ENCODE peak calls at places on chromosomes 3 and 15, in ten cellular contexts. M is activated CD8-positive, alpha-beta T cell treated with anti-CD3 and anti-CD28 coated beads for 36 hours; V is SK-N-SH; O is neural crest cell; G is upper lobe of right lung; A is AG09309; R is nephron progenitor cell; W is ovary; E is stomach; X is psoas muscle. J is an unnamed sample.
A peak's percentile ranks its signal among the peaks of the same experiment; 100 is the strongest.

GRCh38 chr3:186277268-186277909 is 84.6 kb downstream of the DGKG start:
- DNase-seq in R (no peak), M (no peak), X (no peak), A (no peak), E (no peak), W (no peak), O (peak; percentile 13), V (no peak), G (no peak), J (peak; percentile 49)

GRCh38 chr3:129228891-129229585 is 20.4 kb upstream of the COPG1 start:
- DNase-seq in A (peak; percentile 49), O (no peak), R (no peak), W (no peak), M (no peak), X (no peak), V (peak; percentile 42), G (no peak), E (no peak), J (no peak)

GRCh38 chr3:179837374-179837773 is 184.5 kb downstream of the USP13 start:
- DNase-seq in M (no peak), V (no peak), E (no peak), R (no peak), A (no peak), W (no peak), X (no peak), O (no peak), G (no peak), J (no peak)

GRCh38 chr15:52976050-52976449 is 185.9 kb upstream of the ONECUT1 start:
- DNase-seq in M (no peak), O (no peak), G (no peak), V (no peak), A (no peak), R (no peak), W (no peak), X (no peak), E (no peak), J (no peak)

GRCh38 chr3:83438177-83438576 is 1520.6 kb upstream of the CADM2 start:
- DNase-seq in W (no peak), A (no peak), G (no peak), E (no peak), X (no peak), R (no peak), V (no peak), M (no peak), O (no peak), J (no peak)

GRCh38 chr15:84765675-84766074 is 17.3 kb downstream of the ZNF592 start:
- DNase-seq in O (no peak), G (no peak), W (no peak), R (no peak), E (no peak), M (no peak), A (no peak), X (no peak), V (no peak), J (no peak)

GRCh38 chr3:194906229-194906629 is 220.5 kb downstream of the FAM43A start:
- DNase-seq in X (no peak), R (no peak), V (no peak), W (no peak), G (no peak), A (no peak), E (no peak), M (no peak), O (no peak), J (no peak)

GRCh38 chr3:133400006-133400515 is at the start of gene BFSP2:
- DNase-seq in R (no peak), O (no peak), A (no peak), V (no peak), W (no peak), G (no peak), M (no peak), X (no peak), E (no peak), J (no peak)

GRCh38 chr3:98343647-98344507 is 9.8 kb upstream of the OR5K4 start:
- DNase-seq in E (no peak), M (peak; percentile 51), O (peak; percentile 43), R (peak; percentile 53), V (peak; percentile 22), A (no peak), G (no peak), X (no peak), W (no peak), J (no peak)

GRCh38 chr3:58577269-58577821 is at the start of gene FAM107A:
- DNase-seq in G (no peak), X (no peak), O (no peak), V (no peak), R (no peak), E (peak; percentile 44), W (peak; percentile 54), A (peak; percentile 40), M (no peak), J (peak; percentile 74)
- TF ChIP-seq CTCF in G (peak; percentile 20), X (no peak), O (no peak), V (no peak), R (no peak), E (no peak), W (peak; percentile 19), A (peak; percentile 40), M (no peak), J (peak; percentile 62)

GRCh38 chr3:72811551-72811950 is 36.7 kb downstream of the SHQ1 start:
- DNase-seq in X (no peak), R (no peak), E (no peak), V (no peak), A (no peak), O (no peak), M (no peak), G (no peak), W (no peak), J (no peak)
- TF ChIP-seq CTCF in X (no peak), R (no peak), E (no peak), V (no peak), A (no peak), O (peak; percentile 47), M (no peak), G (no peak), W (no peak), J (no peak)

GRCh38 chr15:65183847-65184159 is 1.3 kb downstream of the CLPX start:
- DNase-seq in E (no peak), M (no peak), R (no peak), O (no peak), G (no peak), V (no peak), W (no peak), A (no peak), X (no peak), J (no peak)
- TF ChIP-seq CTCF in E (no peak), M (no peak), R (no peak), O (peak; percentile 15), G (no peak), V (peak; percentile 29), W (no peak), A (no peak), X (no peak), J (no peak)

GRCh38 chr3:120558784-120559227 is 37.3 kb upstream of the NDUFB4 start:
- DNase-seq in M (peak; percentile 88), V (peak; percentile 78), X (peak; percentile 90), E (peak; percentile 89), A (peak; percentile 46), R (peak; percentile 90), O (peak; percentile 90), W (peak; percentile 95), G (peak; percentile 92), J (peak; percentile 87)

GRCh38 chr3:120561251-120562045 is 34.7 kb upstream of the NDUFB4 start:
- DNase-seq in O (peak; percentile 75), M (peak; percentile 81), V (peak; percentile 65), X (peak; percentile 65), W (peak; percentile 85), G (peak; percentile 74), R (peak; percentile 75), E (peak; percentile 79), A (peak; percentile 38), J (peak; percentile 31)

GRCh38 chr3:120557115-120557514 is 39.0 kb upstream of the NDUFB4 start:
- DNase-seq in E (no peak), W (no peak), O (no peak), G (no peak), A (no peak), M (no peak), V (no peak), X (no peak), R (no peak), J (no peak)

GRCh38 chr3:120560304-120561250 is 35.6 kb upstream of the NDUFB4 start:
- DNase-seq in V (no peak), R (no peak), M (no peak), X (no peak), W (no peak), G (no peak), A (no peak), O (no peak), E (no peak), J (no peak)

DNA sequence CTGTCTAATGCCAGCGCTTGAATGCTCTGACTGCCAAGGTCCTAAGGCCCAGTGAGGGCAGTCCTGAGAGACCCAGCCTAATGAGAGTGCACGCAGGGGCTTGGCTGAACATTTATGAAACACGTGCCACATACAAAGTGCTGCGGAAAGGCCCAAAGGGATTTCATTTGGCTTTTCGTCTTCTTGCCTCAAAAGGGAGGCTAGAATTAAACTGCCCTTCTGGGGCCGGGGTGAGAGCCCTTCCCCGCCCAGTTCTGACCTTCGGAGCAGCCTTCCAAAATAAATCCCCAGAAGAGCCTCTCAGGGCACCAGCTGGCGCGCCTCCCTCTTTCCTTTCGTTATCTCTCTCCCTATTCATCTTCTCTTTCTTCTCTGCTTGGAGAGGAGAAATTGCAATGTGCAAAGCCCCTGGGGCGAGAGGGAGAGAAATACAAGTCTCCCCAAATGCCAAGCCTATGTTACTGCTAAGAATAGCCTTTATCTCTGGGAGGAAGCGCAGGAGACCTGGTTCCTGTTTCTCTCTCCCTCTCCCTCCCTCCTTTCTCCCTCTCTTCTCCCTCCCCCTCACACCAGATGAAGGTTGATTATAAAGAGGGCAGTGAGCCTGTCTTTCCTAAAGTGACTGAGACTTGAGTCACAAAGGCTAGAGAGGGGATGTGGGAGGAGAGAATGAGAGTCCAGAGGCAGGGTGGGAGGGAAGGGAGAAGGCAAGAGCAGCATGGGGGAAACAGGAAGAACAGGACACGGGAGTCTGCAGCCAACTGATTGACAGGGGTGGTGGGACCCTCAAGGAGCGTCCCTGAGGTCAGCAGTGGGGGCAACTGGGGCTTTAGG is 36.7 kb upstream of the NDUFB4 start:
- DNase-seq in R (peak; percentile 41), O (peak; percentile 46), X (peak; percentile 45), E (no peak), A (peak; percentile 13), G (no peak), V (no peak), W (peak; percentile 69), M (no peak), J (no peak)
- TF ChIP-seq CTCF in R (peak; percentile 35), O (no peak), X (no peak), E (no peak), A (no peak), G (no peak), V (no peak), W (no peak), M (no peak), J (no peak)

DNA sequence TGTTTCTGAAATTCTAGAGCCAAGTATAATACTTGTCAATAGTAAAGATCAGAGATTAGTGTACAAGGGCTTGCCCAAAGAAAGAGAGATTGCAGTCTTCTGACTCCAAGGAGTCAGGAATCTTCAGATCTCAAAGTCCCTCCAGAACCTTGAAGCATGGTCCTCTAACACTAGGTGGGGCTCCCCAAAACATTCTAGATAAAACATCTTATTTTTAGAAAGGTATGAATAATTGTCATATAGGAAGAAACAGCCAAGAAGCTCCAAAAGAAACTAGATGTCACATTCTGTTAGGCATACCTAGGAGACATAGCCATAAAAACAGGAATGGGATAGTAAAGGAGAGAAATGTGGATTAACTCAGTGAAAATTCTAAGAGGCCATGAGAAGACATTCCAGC is 10.7 kb downstream of the MUC13 start:
- DNase-seq in W (no peak), A (no peak), G (no peak), V (no peak), O (no peak), M (no peak), X (no peak), R (no peak), E (no peak), J (no peak)
- TF ChIP-seq CTCF in W (no peak), A (peak; percentile 39), G (peak; percentile 19), V (peak; percentile 28), O (no peak), M (no peak), X (no peak), R (no peak), E (no peak), J (peak; percentile 18)

J was measured in AG09319.